ENCODE peak calls at places on chromosomes 12 and 14, in five cellular contexts. K is neural crest cell, W is astrocyte of the cerebellum, Q is fibroblast of the aortic adventitia, B is cardiac fibroblast. N is an unnamed sample.

GRCh38 chr12:92414383-92415065 is 268.9 kb upstream of the BTG1 start:
- DNase-seq in K (no peak), W (no peak), Q (no peak), B (peak), N (no peak)

GRCh38 chr12:112812598-112813406 is 21.3 kb downstream of the RPH3A start:
- DNase-seq in K (no peak), W (no peak), Q (no peak), B (no peak), N (no peak)

GRCh38 chr12:6961695-6962284 is 8.7 kb downstream of the PHB2 start:
- DNase-seq in K (peak), W (no peak), Q (peak), B (peak), N (peak)

GRCh38 chr12:68154768-68155167 is 4.8 kb downstream of the IFNG start:
- DNase-seq in K (no peak), W (no peak), Q (no peak), B (no peak), N (no peak)

GRCh38 chr12:94263905-94264655 is 115.7 kb downstream of the PLXNC1 start:
- DNase-seq in K (no peak), W (no peak), Q (peak), B (no peak), N (no peak)

GRCh38 chr14:53896773-53897172 is 59.9 kb downstream of the BMP4 start:
- DNase-seq in K (no peak), W (no peak), Q (no peak), B (no peak), N (peak)

GRCh38 chr12:77734489-77734888 is 96.2 kb upstream of the NAV3 start:
- DNase-seq in K (no peak), W (no peak), Q (peak), B (peak), N (no peak)

GRCh38 chr12:75721231-75721641 is 209.8 kb upstream of the KRR1 start:
- DNase-seq in K (no peak), W (no peak), Q (peak), B (no peak), N (no peak)

GRCh38 chr12:40980346-40981005 is 207.6 kb upstream of the PDZRN4 start:
- DNase-seq in K (no peak), W (no peak), Q (no peak), B (peak), N (no peak)

GRCh38 chr12:122871851-122872785 is 23.8 kb downstream of the VPS37B start:
- DNase-seq in K (peak), W (no peak), Q (peak), B (peak), N (peak)

GRCh38 chr12:25789520-25789919 is 169.0 kb upstream of the RASSF8 start:
- DNase-seq in K (no peak), W (no peak), Q (peak), B (peak), N (no peak)

GRCh38 chr14:23481992-23482813 is 12.7 kb downstream of the NGDN start:
- DNase-seq in K (no peak), W (no peak), Q (no peak), B (no peak), N (no peak)

GRCh38 chr14:24574206-24574774 is 1.8 kb downstream of the CTSG start:
- DNase-seq in K (no peak), W (no peak), Q (no peak), B (no peak), N (no peak)

GRCh38 chr12:47686645-47687240 is 19.1 kb downstream of the RPAP3 start:
- DNase-seq in K (peak), W (peak), Q (peak), B (peak), N (no peak)
- TF ChIP-seq CTCF in K (peak), W (peak), Q (peak), B (peak), N (peak)

GRCh38 chr12:84874125-84874824 is 38.3 kb downstream of the SLC6A15 start:
- DNase-seq in K (no peak), W (peak), Q (peak), B (peak), N (peak)

GRCh38 chr12:84877340-84877739 is 35.3 kb downstream of the SLC6A15 start:
- DNase-seq in K (no peak), W (no peak), Q (no peak), B (no peak), N (no peak)

GRCh38 chr12:84875241-84875640 is 37.4 kb downstream of the SLC6A15 start:
- DNase-seq in K (no peak), W (no peak), Q (no peak), B (peak), N (no peak)

DNA sequence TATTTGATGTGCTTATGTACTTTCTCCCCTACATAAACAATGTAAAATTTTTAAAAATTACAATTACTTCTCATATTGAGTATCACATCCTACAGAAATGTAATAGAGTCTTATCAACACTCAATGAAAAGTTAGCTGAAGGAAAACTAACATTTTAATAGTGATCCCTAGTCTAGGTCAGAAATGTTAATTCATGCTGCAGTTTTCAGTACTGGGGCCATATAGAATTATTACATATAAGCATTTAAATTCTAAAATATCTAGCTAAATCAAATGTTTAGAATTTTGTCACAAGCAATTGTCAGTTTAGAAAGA is 37.8 kb downstream of the SLC6A15 start:
- DNase-seq in K (no peak), W (no peak), Q (no peak), B (no peak), N (no peak)
- TF ChIP-seq CTCF in K (peak), W (no peak), Q (no peak), B (no peak), N (no peak)

DNA sequence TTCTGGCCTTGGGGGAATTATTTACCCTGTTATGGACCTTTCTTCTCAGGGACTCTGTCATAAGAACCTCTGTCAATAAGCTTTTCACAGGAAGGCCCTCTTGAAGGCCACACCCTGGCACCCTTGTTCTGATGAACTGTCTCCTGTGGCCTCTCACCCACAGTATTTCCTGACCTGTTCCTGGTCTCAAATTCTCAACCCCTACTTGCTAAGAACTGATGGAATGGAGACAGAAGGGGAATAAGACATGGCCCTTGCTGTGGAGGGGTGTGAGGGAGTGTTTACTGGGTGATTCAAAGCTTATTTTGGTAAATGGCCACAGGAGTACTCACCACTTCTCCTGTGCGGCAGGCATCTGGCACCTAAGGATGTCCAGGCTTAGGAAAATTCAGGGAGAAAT is 1082.9 kb downstream of the BCL11B start:
- DNase-seq in K (no peak), W (no peak), Q (no peak), B (no peak), N (no peak)
- TF ChIP-seq CTCF in K (no peak), W (no peak), Q (no peak), B (no peak), N (no peak)

GRCh38 chr12:14893471-14894250 is 8.0 kb upstream of the MGP start:
- DNase-seq in K (no peak), W (no peak), Q (peak), B (peak), N (no peak)

GRCh38 chr12:14896477-14897184 is 11.0 kb upstream of the MGP start:
- DNase-seq in K (no peak), W (peak), Q (peak), B (peak), N (peak)

DNA sequence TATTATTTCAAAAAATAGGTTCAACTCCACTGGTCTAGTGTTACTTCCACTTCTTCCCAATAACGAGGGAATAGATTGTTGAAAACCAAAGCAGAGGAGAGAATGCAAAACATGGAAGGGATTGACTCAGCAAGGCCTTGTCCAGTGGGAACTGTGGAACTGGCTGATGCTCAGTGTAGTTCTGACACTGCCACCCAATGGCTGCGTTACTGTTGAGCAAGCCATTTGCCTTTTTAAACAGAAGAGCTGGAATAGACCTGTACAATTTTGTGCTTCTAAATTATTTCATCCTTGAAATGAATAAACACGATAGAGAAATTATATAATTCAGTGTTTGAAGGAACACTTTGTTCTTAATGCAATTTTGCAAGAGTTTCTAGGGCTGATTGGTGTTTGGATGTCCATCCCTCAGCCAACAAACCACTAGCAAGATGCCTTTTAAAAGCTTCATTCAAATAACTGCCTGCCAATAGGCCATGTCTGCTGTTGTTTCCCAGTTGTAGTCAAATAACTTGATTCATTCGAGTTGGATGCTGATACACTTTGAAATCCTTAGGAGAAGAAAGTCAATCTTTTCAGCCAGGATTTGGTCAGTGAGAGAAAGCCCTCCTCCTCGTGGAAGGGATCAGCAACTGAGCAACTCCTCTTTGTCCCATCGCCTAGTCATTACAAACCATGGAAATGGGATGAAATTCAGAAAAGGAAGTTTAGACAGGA is 7.2 kb upstream of the MGP start:
- DNase-seq in K (no peak), W (no peak), Q (peak), B (peak), N (no peak)
- TF ChIP-seq CTCF in K (no peak), W (no peak), Q (peak), B (peak), N (peak)